ENCODE peak calls at places on chromosomes 2 and 18, in nine cellular contexts. U is hypothalamus; E is posterior vena cava; Y is fibroblast of lung; V is activated naive CD8-positive, alpha-beta T cell treated with anti-CD3 and anti-CD28 coated beads, Interleukin-2, amount 50 U/mL, for 16 hours; I is HFF-Myc; R is neural progenitor cell; S is stimulated activated CD4-positive, alpha-beta T cell treated with anti-CD3 and anti-CD28 coated beads, Interleukin-4, amount 100 ng/mL, for 48 hours; A is RKO. J is an unnamed sample.

GRCh38 chr2:71631411-71631931 is 178.1 kb downstream of the DYSF start:
- DNase-seq in V (no peak), E (no peak), Y (peak; percentile 61), I (peak; percentile 30), S (no peak), A (no peak), R (no peak), U (no peak), J (peak; percentile 50)

GRCh38 chr18:21575656-21576055 is 24.8 kb downstream of the ESCO1 start:
- DNase-seq in R (no peak), A (no peak), U (no peak), I (no peak), Y (no peak), V (no peak), S (no peak), E (no peak), J (no peak)

GRCh38 chr18:26656944-26657536 is 108.7 kb upstream of the KCTD1 start:
- DNase-seq in A (peak; percentile 56), V (no peak), E (peak; percentile 93), R (peak; percentile 82), U (peak; percentile 77), Y (peak; percentile 71), I (no peak), S (peak; percentile 3), J (peak; percentile 86)

GRCh38 chr2:95392320-95392719 is 10.2 kb upstream of the FAHD2A start:
- DNase-seq in R (no peak), U (no peak), Y (no peak), S (no peak), A (no peak), I (no peak), E (no peak), V (no peak), J (no peak)

GRCh38 chr2:160019374-160020098 is 42.9 kb downstream of the PLA2R1 start:
- DNase-seq in V (no peak), Y (no peak), E (no peak), A (no peak), S (no peak), R (no peak), U (no peak), I (no peak), J (no peak)

GRCh38 chr18:31252522-31252921 is 65.4 kb upstream of the DSG1 start:
- DNase-seq in Y (no peak), E (no peak), S (no peak), R (no peak), A (no peak), U (no peak), V (no peak), I (no peak), J (no peak)

GRCh38 chr18:65587491-65587890 is 163.3 kb upstream of the CDH7 start:
- DNase-seq in I (no peak), A (no peak), R (no peak), V (no peak), E (no peak), U (no peak), Y (no peak), S (no peak), J (no peak)

GRCh38 chr18:48216639-48217280 is 192.4 kb downstream of the ZBTB7C start:
- DNase-seq in S (no peak), A (no peak), Y (no peak), I (no peak), R (no peak), V (no peak), U (no peak), E (no peak), J (no peak)

GRCh38 chr2:33727361-33728032 is 128.4 kb upstream of the FAM98A start:
- DNase-seq in E (no peak), V (no peak), U (no peak), S (no peak), I (no peak), A (no peak), Y (no peak), R (no peak), J (no peak)

GRCh38 chr2:68831688-68832087 is 39.5 kb downstream of the BMP10 start:
- DNase-seq in V (no peak), A (no peak), R (no peak), E (no peak), S (no peak), U (no peak), I (no peak), Y (peak; percentile 83), J (no peak)

GRCh38 chr2:182672471-182673165 is 43.4 kb upstream of the DNAJC10 start:
- DNase-seq in U (no peak), V (no peak), S (no peak), R (no peak), Y (peak; percentile 83), A (peak; percentile 85), I (peak; percentile 19), E (no peak), J (no peak)

GRCh38 chr18:56028514-56028913 is 440.5 kb upstream of the TCF4 start:
- DNase-seq in V (no peak), R (no peak), A (no peak), U (no peak), I (no peak), Y (peak; percentile 60), S (no peak), E (no peak), J (no peak)

GRCh38 chr2:188607501-188607900 is 315.8 kb downstream of the GULP1 start:
- DNase-seq in S (no peak), V (no peak), Y (peak; percentile 61), E (no peak), I (no peak), R (no peak), A (peak; percentile 9), U (no peak), J (no peak)

GRCh38 chr2:171958475-171958874 is 36.2 kb downstream of the HAT1 start:
- DNase-seq in I (no peak), R (no peak), V (no peak), Y (peak; percentile 73), A (peak; percentile 44), U (no peak), E (no peak), S (no peak), J (no peak)